ENCODE peak calls at places on chromosome 9, in eight cellular contexts. D is cardiac muscle cell; T is AG09309; O is activated T-helper 1 cell treated with anti-CD3 and anti-CD28 coated beads, Interleukin-12 subunit alpha, Interleukin-12 subunit beta, Interleukin-2, Interleukin-4 antibody, amounts not matched to agents 30 ng/mL and 10 ng/mL and 1 ng/mL, durations not matched to agents 14 hours and 24 hours and 36 hours; E is activated CD4-positive, alpha-beta T cell treated with anti-CD3 and anti-CD28 coated beads for 48 hours; F is right cardiac atrium; M is GM03348; P is tibial nerve. N is an unnamed sample.

GRCh38 chr9:121819511-121820231 is 168.2 kb downstream of the DAB2IP start:
- DNase-seq in E (no peak), O (no peak), D (peak; percentile 16), T (peak; percentile 20), M (peak; percentile 72), P (no peak), F (no peak), N (peak; percentile 38)

GRCh38 chr9:82923410-82924242 is 139.3 kb downstream of the RASEF start:
- DNase-seq in T (no peak), M (no peak), D (no peak), E (no peak), P (no peak), O (no peak), F (no peak), N (no peak)

GRCh38 chr9:27150758-27151431 is 41.9 kb downstream of the TEK start:
- DNase-seq in D (peak; percentile 84), M (peak; percentile 32), F (no peak), O (no peak), E (no peak), T (peak; percentile 62), P (no peak), N (peak; percentile 75)

GRCh38 chr9:131447148-131447547 is 53.3 kb downstream of the PRRC2B start:
- DNase-seq in D (no peak), O (no peak), P (no peak), M (no peak), E (no peak), T (no peak), F (no peak), N (no peak)

GRCh38 chr9:108105885-108106284 is 616.3 kb upstream of the KLF4 start:
- DNase-seq in O (no peak), M (no peak), E (no peak), D (no peak), P (no peak), T (no peak), F (no peak), N (no peak)

GRCh38 chr9:134684375-134684723 is 42.7 kb downstream of the COL5A1 start:
- DNase-seq in D (no peak), F (no peak), P (no peak), E (no peak), O (no peak), T (no peak), M (no peak), N (no peak)

GRCh38 chr9:125493384-125493783 is 213.6 kb downstream of the MAPKAP1 start:
- DNase-seq in P (no peak), E (no peak), D (no peak), O (no peak), F (no peak), M (no peak), T (no peak), N (no peak)

GRCh38 chr9:83596899-83597504 is 25.9 kb upstream of the IDNK start:
- DNase-seq in F (no peak), D (peak; percentile 56), T (no peak), O (no peak), M (peak; percentile 34), P (no peak), E (peak; percentile 67), N (no peak)

GRCh38 chr9:84983749-84984148 is 314.2 kb downstream of the NTRK2 start:
- DNase-seq in D (no peak), P (no peak), T (no peak), E (no peak), F (no peak), O (no peak), M (no peak), N (no peak)

GRCh38 chr9:127278372-127278771 is 13.8 kb downstream of the GARNL3 start:
- DNase-seq in D (no peak), E (no peak), T (no peak), M (no peak), P (no peak), O (no peak), F (no peak), N (no peak)

GRCh38 chr9:104071589-104071988 is 22.5 kb upstream of the SMC2 start:
- DNase-seq in T (no peak), O (no peak), P (no peak), M (no peak), D (no peak), E (no peak), F (no peak), N (no peak)

GRCh38 chr9:130331573-130331972 is 66.0 kb downstream of the HMCN2 start:
- DNase-seq in F (peak; percentile 87), P (peak; percentile 52), E (no peak), T (peak; percentile 3), O (no peak), M (peak; percentile 91), D (peak; percentile 81), N (peak; percentile 88)

GRCh38 chr9:100472725-100473261 is at the start of gene TMEFF1:
- DNase-seq in F (peak; percentile 77), T (no peak), O (peak; percentile 18), M (peak; percentile 91), P (no peak), D (peak; percentile 18), E (peak; percentile 70), N (peak; percentile 19)

GRCh38 chr9:20981486-20981885 is 50.0 kb downstream of the HACD4 start:
- DNase-seq in E (no peak), O (no peak), T (peak; percentile 63), M (peak; percentile 76), D (peak; percentile 81), F (no peak), P (no peak), N (peak; percentile 96)

GRCh38 chr9:134962998-134963364 is 45.3 kb upstream of the FCN1 start:
- DNase-seq in M (no peak), D (no peak), E (no peak), T (no peak), P (no peak), O (no peak), F (no peak), N (no peak)

GRCh38 chr9:27519466-27520465 is 4.3 kb upstream of the IFNK start:
- DNase-seq in E (no peak), T (no peak), F (no peak), D (no peak), M (peak; percentile 29), P (no peak), O (no peak), N (peak; percentile 26)

GRCh38 chr9:23603311-23603710 is 222.7 kb downstream of the ELAVL2 start:
- DNase-seq in T (no peak), F (no peak), O (no peak), D (no peak), E (no peak), M (no peak), P (no peak), N (no peak)

GRCh38 chr9:126395439-126396212 is 69.0 kb downstream of the MVB12B start:
- DNase-seq in D (peak; percentile 49), F (no peak), E (no peak), T (no peak), P (no peak), M (peak; percentile 48), O (peak; percentile 12), N (peak; percentile 43)

GRCh38 chr9:32928145-32928763 is 73.2 kb downstream of the APTX start:
- DNase-seq in P (no peak), D (peak; percentile 72), O (no peak), E (no peak), M (no peak), T (no peak), F (no peak), N (peak; percentile 3)

GRCh38 chr9:97979778-97980478 is 3.2 kb upstream of the ANP32B start:
- DNase-seq in T (no peak), M (no peak), P (no peak), F (no peak), D (no peak), E (no peak), O (no peak), N (no peak)

GRCh38 chr9:123089790-123090189 is 56.3 kb downstream of the GPR21 start:
- DNase-seq in D (no peak), F (no peak), T (no peak), M (no peak), E (no peak), P (no peak), O (no peak), N (no peak)

GRCh38 chr9:75866273-75866871 is 24.1 kb upstream of the PCSK5 start:
- DNase-seq in M (peak; percentile 52), D (peak; percentile 66), F (no peak), E (peak; percentile 48), P (peak; percentile 36), O (no peak), T (no peak), N (peak; percentile 46)

GRCh38 chr9:137488330-137488653 is 29.2 kb upstream of the NSMF start:
- DNase-seq in P (no peak), E (no peak), M (no peak), D (peak; percentile 11), O (no peak), F (no peak), T (no peak), N (no peak)